ENCODE peak calls at places on chromosomes 7 and 10, in ten cellular contexts. One of them, this sample, is unnamed.

GRCh38 chr10:111998728-111999127 is 184.8 kb downstream of the GPAM start:
- DNase-seq in brain microvascular endothelial cell: no peak
- DNase-seq in uterus: no peak
- DNase-seq in adrenal gland: no peak
- DNase-seq in OCI-LY7: no peak
- DNase-seq in lower lobe of right lung: no peak
- DNase-seq in neural progenitor cell: no peak
- DNase-seq in fibroblast of lung: no peak
- DNase-seq in heart left ventricle: no peak
- DNase-seq in CD8-positive, alpha-beta T cell: no peak
- DNase-seq in this sample: no peak

GRCh38 chr7:37336259-37336658 is 112.4 kb downstream of the ELMO1 start:
- DNase-seq in brain microvascular endothelial cell: no peak
- DNase-seq in adrenal gland: no peak
- DNase-seq in OCI-LY7: peak
- DNase-seq in heart left ventricle: no peak
- DNase-seq in fibroblast of lung: no peak
- DNase-seq in lower lobe of right lung: no peak
- DNase-seq in CD8-positive, alpha-beta T cell: no peak
- DNase-seq in neural progenitor cell: no peak
- DNase-seq in uterus: no peak
- DNase-seq in this sample: no peak

GRCh38 chr10:77872151-77872946 is 54.2 kb downstream of the DLG5 start:
- DNase-seq in neural progenitor cell: no peak
- DNase-seq in CD8-positive, alpha-beta T cell: no peak
- DNase-seq in heart left ventricle: no peak
- DNase-seq in lower lobe of right lung: no peak
- DNase-seq in uterus: peak
- DNase-seq in adrenal gland: peak
- DNase-seq in brain microvascular endothelial cell: no peak
- DNase-seq in OCI-LY7: no peak
- DNase-seq in fibroblast of lung: peak
- DNase-seq in this sample: peak

GRCh38 chr7:156836443-156836842 is 56.5 kb downstream of the LMBR1 start:
- DNase-seq in neural progenitor cell: no peak
- DNase-seq in CD8-positive, alpha-beta T cell: no peak
- DNase-seq in heart left ventricle: no peak
- DNase-seq in fibroblast of lung: peak
- DNase-seq in OCI-LY7: no peak
- DNase-seq in lower lobe of right lung: no peak
- DNase-seq in adrenal gland: no peak
- DNase-seq in uterus: no peak
- DNase-seq in brain microvascular endothelial cell: no peak
- DNase-seq in this sample: no peak

GRCh38 chr10:127908958-127909267 is 2.0 kb downstream of the PTPRE start:
- DNase-seq in brain microvascular endothelial cell: no peak
- DNase-seq in CD8-positive, alpha-beta T cell: peak
- DNase-seq in lower lobe of right lung: no peak
- DNase-seq in neural progenitor cell: no peak
- DNase-seq in OCI-LY7: no peak
- DNase-seq in adrenal gland: no peak
- DNase-seq in fibroblast of lung: no peak
- DNase-seq in heart left ventricle: no peak
- DNase-seq in uterus: no peak
- DNase-seq in this sample: no peak

GRCh38 chr7:753190-753589 is 26.1 kb upstream of the PRKAR1B start:
- DNase-seq in OCI-LY7: no peak
- DNase-seq in fibroblast of lung: no peak
- DNase-seq in adrenal gland: no peak
- DNase-seq in heart left ventricle: no peak
- DNase-seq in CD8-positive, alpha-beta T cell: no peak
- DNase-seq in brain microvascular endothelial cell: no peak
- DNase-seq in lower lobe of right lung: peak
- DNase-seq in neural progenitor cell: no peak
- DNase-seq in uterus: no peak
- DNase-seq in this sample: no peak

GRCh38 chr10:92436611-92437010 is 137.3 kb downstream of the IDE start:
- DNase-seq in neural progenitor cell: no peak
- DNase-seq in fibroblast of lung: no peak
- DNase-seq in uterus: no peak
- DNase-seq in heart left ventricle: no peak
- DNase-seq in lower lobe of right lung: no peak
- DNase-seq in adrenal gland: no peak
- DNase-seq in brain microvascular endothelial cell: no peak
- DNase-seq in OCI-LY7: no peak
- DNase-seq in CD8-positive, alpha-beta T cell: no peak
- DNase-seq in this sample: no peak

GRCh38 chr10:96967847-96968246 is 135.7 kb downstream of the LCOR start:
- DNase-seq in adrenal gland: no peak
- DNase-seq in uterus: no peak
- DNase-seq in brain microvascular endothelial cell: no peak
- DNase-seq in fibroblast of lung: peak
- DNase-seq in lower lobe of right lung: no peak
- DNase-seq in CD8-positive, alpha-beta T cell: no peak
- DNase-seq in OCI-LY7: no peak
- DNase-seq in heart left ventricle: no peak
- DNase-seq in neural progenitor cell: no peak
- DNase-seq in this sample: no peak

GRCh38 chr10:103678104-103678526 is 177.3 kb downstream of the SH3PXD2A start:
- DNase-seq in neural progenitor cell: peak
- DNase-seq in lower lobe of right lung: peak
- DNase-seq in OCI-LY7: peak
- DNase-seq in adrenal gland: peak
- DNase-seq in uterus: peak
- DNase-seq in heart left ventricle: peak
- DNase-seq in CD8-positive, alpha-beta T cell: peak
- DNase-seq in fibroblast of lung: peak
- DNase-seq in brain microvascular endothelial cell: peak
- DNase-seq in this sample: peak

GRCh38 chr7:100763556-100764140 is 30.3 kb downstream of the ZAN start:
- DNase-seq in neural progenitor cell: peak
- DNase-seq in fibroblast of lung: no peak
- DNase-seq in brain microvascular endothelial cell: no peak
- DNase-seq in OCI-LY7: no peak
- DNase-seq in adrenal gland: no peak
- DNase-seq in CD8-positive, alpha-beta T cell: no peak
- DNase-seq in uterus: no peak
- DNase-seq in heart left ventricle: no peak
- DNase-seq in lower lobe of right lung: no peak
- DNase-seq in this sample: no peak

GRCh38 chr7:139914861-139915300 is 85.8 kb downstream of the TBXAS1 start:
- DNase-seq in brain microvascular endothelial cell: no peak
- DNase-seq in OCI-LY7: no peak
- DNase-seq in adrenal gland: no peak
- DNase-seq in heart left ventricle: no peak
- DNase-seq in lower lobe of right lung: no peak
- DNase-seq in CD8-positive, alpha-beta T cell: no peak
- DNase-seq in fibroblast of lung: peak
- DNase-seq in neural progenitor cell: no peak
- DNase-seq in uterus: no peak
- DNase-seq in this sample: no peak

GRCh38 chr10:1094112-1095057 is 38.2 kb downstream of the WDR37 start:
- DNase-seq in adrenal gland: no peak
- DNase-seq in OCI-LY7: no peak
- DNase-seq in CD8-positive, alpha-beta T cell: no peak
- DNase-seq in fibroblast of lung: peak
- DNase-seq in uterus: no peak
- DNase-seq in lower lobe of right lung: no peak
- DNase-seq in brain microvascular endothelial cell: no peak
- DNase-seq in neural progenitor cell: no peak
- DNase-seq in heart left ventricle: no peak
- DNase-seq in this sample: no peak

GRCh38 chr7:86991844-86992243 is 67.6 kb downstream of the ELAPOR2 start:
- DNase-seq in neural progenitor cell: no peak
- DNase-seq in CD8-positive, alpha-beta T cell: no peak
- DNase-seq in uterus: no peak
- DNase-seq in fibroblast of lung: peak
- DNase-seq in OCI-LY7: no peak
- DNase-seq in adrenal gland: no peak
- DNase-seq in heart left ventricle: no peak
- DNase-seq in lower lobe of right lung: no peak
- DNase-seq in brain microvascular endothelial cell: no peak
- DNase-seq in this sample: no peak

GRCh38 chr10:34145751-34146150 is 669.3 kb downstream of the PARD3 start:
- DNase-seq in heart left ventricle: no peak
- DNase-seq in brain microvascular endothelial cell: peak
- DNase-seq in CD8-positive, alpha-beta T cell: no peak
- DNase-seq in OCI-LY7: no peak
- DNase-seq in adrenal gland: no peak
- DNase-seq in fibroblast of lung: peak
- DNase-seq in neural progenitor cell: no peak
- DNase-seq in uterus: no peak
- DNase-seq in lower lobe of right lung: no peak
- DNase-seq in this sample: no peak

GRCh38 chr7:104982773-104983619 is 31.0 kb upstream of the KMT2E start:
- DNase-seq in fibroblast of lung: no peak
- DNase-seq in lower lobe of right lung: no peak
- DNase-seq in CD8-positive, alpha-beta T cell: no peak
- DNase-seq in neural progenitor cell: no peak
- DNase-seq in heart left ventricle: no peak
- DNase-seq in brain microvascular endothelial cell: no peak
- DNase-seq in uterus: no peak
- DNase-seq in OCI-LY7: peak
- DNase-seq in adrenal gland: no peak
- DNase-seq in this sample: no peak

GRCh38 chr10:5684971-5685763 is 529 bp downstream of the TASOR2 start:
- DNase-seq in uterus: peak
- DNase-seq in CD8-positive, alpha-beta T cell: peak
- DNase-seq in neural progenitor cell: peak
- DNase-seq in OCI-LY7: peak
- DNase-seq in lower lobe of right lung: peak
- DNase-seq in fibroblast of lung: peak
- DNase-seq in heart left ventricle: peak
- DNase-seq in adrenal gland: peak
- DNase-seq in brain microvascular endothelial cell: peak
- DNase-seq in this sample: peak

GRCh38 chr7:139752600-139752999 is 25.2 kb downstream of the HIPK2 start:
- DNase-seq in adrenal gland: no peak
- DNase-seq in heart left ventricle: no peak
- DNase-seq in neural progenitor cell: no peak
- DNase-seq in fibroblast of lung: no peak
- DNase-seq in CD8-positive, alpha-beta T cell: no peak
- DNase-seq in brain microvascular endothelial cell: no peak
- DNase-seq in OCI-LY7: no peak
- DNase-seq in lower lobe of right lung: no peak
- DNase-seq in uterus: no peak
- DNase-seq in this sample: no peak

GRCh38 chr7:50317697-50318640 is 13.5 kb downstream of the IKZF1 start:
- DNase-seq in OCI-LY7: no peak
- DNase-seq in neural progenitor cell: no peak
- DNase-seq in adrenal gland: no peak
- DNase-seq in CD8-positive, alpha-beta T cell: no peak
- DNase-seq in fibroblast of lung: no peak
- DNase-seq in lower lobe of right lung: no peak
- DNase-seq in brain microvascular endothelial cell: no peak
- DNase-seq in uterus: no peak
- DNase-seq in heart left ventricle: no peak
- DNase-seq in this sample: no peak

GRCh38 chr10:30491204-30491603 is 57.2 kb downstream of the MAP3K8 start:
- DNase-seq in heart left ventricle: no peak
- DNase-seq in uterus: no peak
- DNase-seq in OCI-LY7: no peak
- DNase-seq in lower lobe of right lung: no peak
- DNase-seq in CD8-positive, alpha-beta T cell: no peak
- DNase-seq in neural progenitor cell: no peak
- DNase-seq in brain microvascular endothelial cell: no peak
- DNase-seq in adrenal gland: peak
- DNase-seq in fibroblast of lung: no peak
- DNase-seq in this sample: no peak

GRCh38 chr7:158760936-158761335 is 56.3 kb upstream of the NCAPG2 start:
- DNase-seq in heart left ventricle: no peak
- DNase-seq in neural progenitor cell: no peak
- DNase-seq in adrenal gland: no peak
- DNase-seq in CD8-positive, alpha-beta T cell: no peak
- DNase-seq in brain microvascular endothelial cell: no peak
- DNase-seq in fibroblast of lung: no peak
- DNase-seq in uterus: no peak
- DNase-seq in lower lobe of right lung: no peak
- DNase-seq in OCI-LY7: no peak
- DNase-seq in this sample: no peak
- TF ChIP-seq CTCF in heart left ventricle: no peak
- TF ChIP-seq CTCF in neural progenitor cell: peak
- TF ChIP-seq CTCF in adrenal gland: no peak
- TF ChIP-seq CTCF in CD8-positive, alpha-beta T cell: peak
- TF ChIP-seq CTCF in brain microvascular endothelial cell: peak
- TF ChIP-seq CTCF in fibroblast of lung: peak
- TF ChIP-seq CTCF in uterus: no peak
- TF ChIP-seq CTCF in lower lobe of right lung: no peak
- TF ChIP-seq CTCF in OCI-LY7: peak
- TF ChIP-seq CTCF in this sample: no peak

DNA sequence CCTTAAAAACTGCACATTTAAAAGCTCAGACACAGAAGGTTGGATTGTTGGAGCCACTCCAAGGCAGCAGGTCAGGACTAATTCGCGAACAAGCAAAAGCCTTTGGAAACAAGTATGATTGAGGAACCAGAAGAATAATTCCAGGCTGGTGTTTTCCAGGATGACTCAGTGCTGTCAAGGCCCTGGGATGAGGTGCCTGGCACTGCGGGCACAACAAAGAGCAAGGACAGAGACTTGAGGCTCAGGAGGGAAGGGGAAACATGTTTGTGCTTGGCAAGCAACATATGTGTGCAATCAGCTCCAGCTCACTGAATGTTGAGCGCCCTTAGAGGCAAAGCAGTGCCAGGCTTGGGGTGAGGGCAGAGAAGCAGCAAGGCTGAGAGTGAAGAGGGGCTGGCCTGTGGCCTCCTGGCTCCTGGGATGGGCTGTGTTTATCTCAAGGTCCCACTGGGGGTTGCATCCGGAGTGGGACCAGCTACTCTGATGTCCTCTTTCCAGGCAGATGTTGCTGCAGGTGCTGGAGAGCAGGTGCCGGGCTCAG is 44.0 kb downstream of the VSTM4 start:
- DNase-seq in brain microvascular endothelial cell: no peak
- DNase-seq in CD8-positive, alpha-beta T cell: peak
- DNase-seq in OCI-LY7: no peak
- DNase-seq in neural progenitor cell: no peak
- DNase-seq in lower lobe of right lung: no peak
- DNase-seq in uterus: no peak
- DNase-seq in adrenal gland: peak
- DNase-seq in fibroblast of lung: peak
- DNase-seq in heart left ventricle: no peak
- DNase-seq in this sample: peak
- H3K27ac ChIP-seq in brain microvascular endothelial cell: no peak
- H3K27ac ChIP-seq in CD8-positive, alpha-beta T cell: no peak
- H3K27ac ChIP-seq in OCI-LY7: no peak
- H3K27ac ChIP-seq in neural progenitor cell: no peak
- H3K27ac ChIP-seq in lower lobe of right lung: no peak
- H3K27ac ChIP-seq in uterus: no peak
- H3K27ac ChIP-seq in adrenal gland: peak
- H3K27ac ChIP-seq in fibroblast of lung: no peak
- H3K27ac ChIP-seq in heart left ventricle: peak
- H3K27ac ChIP-seq in this sample: peak

GRCh38 chr7:106522691-106523090 is 138.3 kb downstream of the CCDC71L start:
- DNase-seq in fibroblast of lung: no peak
- DNase-seq in brain microvascular endothelial cell: no peak
- DNase-seq in neural progenitor cell: no peak
- DNase-seq in uterus: no peak
- DNase-seq in lower lobe of right lung: no peak
- DNase-seq in adrenal gland: no peak
- DNase-seq in CD8-positive, alpha-beta T cell: no peak
- DNase-seq in OCI-LY7: no peak
- DNase-seq in heart left ventricle: no peak
- DNase-seq in this sample: no peak
- TF ChIP-seq CTCF in fibroblast of lung: no peak
- TF ChIP-seq CTCF in brain microvascular endothelial cell: no peak
- TF ChIP-seq CTCF in neural progenitor cell: no peak
- TF ChIP-seq CTCF in uterus: no peak
- TF ChIP-seq CTCF in lower lobe of right lung: no peak
- TF ChIP-seq CTCF in adrenal gland: no peak
- TF ChIP-seq CTCF in CD8-positive, alpha-beta T cell: no peak
- TF ChIP-seq CTCF in OCI-LY7: no peak
- TF ChIP-seq CTCF in heart left ventricle: no peak
- TF ChIP-seq CTCF in this sample: no peak

GRCh38 chr7:132376361-132377013 is 199.8 kb downstream of the PLXNA4 start:
- DNase-seq in OCI-LY7: no peak
- DNase-seq in brain microvascular endothelial cell: no peak
- DNase-seq in CD8-positive, alpha-beta T cell: no peak
- DNase-seq in lower lobe of right lung: no peak
- DNase-seq in heart left ventricle: no peak
- DNase-seq in fibroblast of lung: no peak
- DNase-seq in adrenal gland: no peak
- DNase-seq in neural progenitor cell: no peak
- DNase-seq in uterus: no peak
- DNase-seq in this sample: no peak
- H3K27ac ChIP-seq in OCI-LY7: no peak
- H3K27ac ChIP-seq in brain microvascular endothelial cell: no peak
- H3K27ac ChIP-seq in CD8-positive, alpha-beta T cell: no peak
- H3K27ac ChIP-seq in lower lobe of right lung: no peak
- H3K27ac ChIP-seq in heart left ventricle: peak
- H3K27ac ChIP-seq in fibroblast of lung: no peak
- H3K27ac ChIP-seq in adrenal gland: no peak
- H3K27ac ChIP-seq in neural progenitor cell: no peak
- H3K27ac ChIP-seq in uterus: peak
- H3K27ac ChIP-seq in this sample: no peak

This sample was measured in thyroid gland.